ENCODE peak calls at places on chromosomes 1 and 21, in nine cellular contexts. Q is fibroblast of mammary gland, Y is AG10803, C is cardiac muscle cell, A is fibroblast of lung, Z is ovary, G is lung, O is GM23338, P is right lobe of liver. E is an unnamed sample.
A peak's percentile ranks its signal among the peaks of the same experiment; 100 is the strongest.

GRCh38 chr1:205147191-205147590 is 25.4 kb upstream of the RBBP5 start:
- DNase-seq in Q (peak; percentile 79), Y (peak; percentile 92), C (peak; percentile 42), A (peak; percentile 84), Z (no peak), G (no peak), O (no peak), P (no peak), E (no peak)

GRCh38 chr1:66535149-66535548 is 1.2 kb downstream of the SGIP1 start:
- DNase-seq in Q (no peak), Y (no peak), C (no peak), A (no peak), Z (no peak), G (no peak), O (no peak), P (no peak), E (no peak)

GRCh38 chr1:41152622-41153044 is 89.5 kb downstream of the SCMH1 start:
- DNase-seq in Q (peak; percentile 96), Y (peak; percentile 91), C (peak; percentile 86), A (peak; percentile 96), Z (no peak), G (no peak), O (no peak), P (no peak), E (peak; percentile 68)

GRCh38 chr1:80462006-80462405 is 1338.7 kb upstream of the ADGRL2 start:
- DNase-seq in Q (no peak), Y (no peak), C (no peak), A (no peak), Z (no peak), G (no peak), O (no peak), P (no peak), E (no peak)

GRCh38 chr1:76035053-76035452 is 39.5 kb upstream of the ST6GALNAC3 start:
- DNase-seq in Q (peak; percentile 15), Y (no peak), C (peak; percentile 20), A (no peak), Z (no peak), G (no peak), O (no peak), P (no peak), E (peak; percentile 3)

GRCh38 chr1:94258873-94259331 is 21.5 kb upstream of the ARHGAP29 start:
- DNase-seq in Q (peak; percentile 99), Y (peak; percentile 97), C (peak; percentile 88), A (peak; percentile 98), Z (no peak), G (peak; percentile 56), O (no peak), P (peak; percentile 39), E (peak; percentile 62)

GRCh38 chr1:47934243-47934805 is 62.9 kb downstream of the TRABD2B start:
- DNase-seq in Q (peak; percentile 81), Y (peak; percentile 75), C (peak; percentile 92), A (no peak), Z (peak; percentile 54), G (peak; percentile 51), O (peak; percentile 21), P (no peak), E (no peak)

GRCh38 chr1:154736840-154737239 is 128.9 kb upstream of the ADAR start:
- DNase-seq in Q (peak; percentile 74), Y (peak; percentile 71), C (peak; percentile 83), A (peak; percentile 86), Z (no peak), G (no peak), O (no peak), P (no peak), E (no peak)

GRCh38 chr1:22387888-22388564 is 63.6 kb upstream of the ZBTB40 start:
- DNase-seq in Q (peak; percentile 45), Y (peak; percentile 85), C (peak; percentile 30), A (peak; percentile 10), Z (no peak), G (no peak), O (no peak), P (no peak), E (no peak)

GRCh38 chr1:206144605-206145004 is 27.4 kb upstream of the AVPR1B start:
- DNase-seq in Q (no peak), Y (no peak), C (no peak), A (no peak), Z (no peak), G (no peak), O (no peak), P (no peak), E (peak; percentile 59)

GRCh38 chr1:154974086-154974807 is at the start of gene CKS1B:
- DNase-seq in Q (peak; percentile 100), Y (peak; percentile 100), C (peak; percentile 100), A (peak; percentile 100), Z (peak; percentile 98), G (peak; percentile 97), O (peak; percentile 100), P (peak; percentile 96), E (peak; percentile 100)

GRCh38 chr1:113756461-113756860 is 2.8 kb downstream of the PHTF1 start:
- DNase-seq in Q (no peak), Y (no peak), C (no peak), A (no peak), Z (no peak), G (no peak), O (no peak), P (no peak), E (no peak)

GRCh38 chr1:198686069-198686728 is 47.4 kb downstream of the PTPRC start:
- DNase-seq in Q (peak; percentile 66), Y (peak; percentile 72), C (peak; percentile 64), A (peak; percentile 52), Z (no peak), G (no peak), O (peak; percentile 43), P (no peak), E (no peak)

GRCh38 chr1:218380125-218380977 is 35.2 kb downstream of the TGFB2 start:
- DNase-seq in Q (peak; percentile 73), Y (peak; percentile 92), C (peak; percentile 67), A (peak; percentile 94), Z (no peak), G (peak; percentile 63), O (no peak), P (peak; percentile 70), E (peak; percentile 78)

GRCh38 chr1:15290382-15290781 is 43.4 kb downstream of the FHAD1 start:
- DNase-seq in Q (peak; percentile 96), Y (peak; percentile 40), C (peak; percentile 83), A (peak; percentile 92), Z (no peak), G (no peak), O (no peak), P (no peak), E (no peak)

GRCh38 chr1:226520640-226521355 is 27.8 kb upstream of the STUM start:
- DNase-seq in Q (no peak), Y (no peak), C (no peak), A (no peak), Z (no peak), G (no peak), O (peak; percentile 68), P (no peak), E (no peak)

DNA sequence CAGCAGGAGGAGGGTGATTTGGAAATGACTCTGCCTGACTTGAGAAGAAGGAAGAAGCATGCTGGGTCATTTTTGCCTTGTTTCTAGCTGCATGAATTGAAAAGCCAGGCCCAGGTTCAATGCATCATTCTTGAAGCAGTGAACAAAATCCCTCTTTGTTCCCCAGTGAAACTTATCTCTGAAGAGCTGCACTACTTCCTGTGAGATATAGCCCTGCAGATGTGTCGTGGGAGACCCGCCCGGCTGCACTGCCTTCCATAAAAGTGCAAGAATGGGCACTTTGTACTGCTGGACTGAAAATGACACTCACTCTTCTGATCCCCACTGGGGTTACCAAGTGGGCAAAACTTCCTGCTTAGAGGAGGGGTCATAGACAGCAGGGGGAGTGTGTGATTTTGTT is 249.2 kb upstream of the NFIA start:
- DNase-seq in Q (no peak), Y (no peak), C (peak; percentile 72), A (no peak), Z (no peak), G (no peak), O (peak; percentile 5), P (no peak), E (no peak)
- H3K4me3 ChIP-seq in Q (no peak overlapping the region), Y (no peak overlapping the region), C (no peak overlapping the region), A (no peak overlapping the region), Z (no peak overlapping the region), G (no peak overlapping the region), O (no peak overlapping the region), P (no peak overlapping the region), E (no peak overlapping the region)

DNA sequence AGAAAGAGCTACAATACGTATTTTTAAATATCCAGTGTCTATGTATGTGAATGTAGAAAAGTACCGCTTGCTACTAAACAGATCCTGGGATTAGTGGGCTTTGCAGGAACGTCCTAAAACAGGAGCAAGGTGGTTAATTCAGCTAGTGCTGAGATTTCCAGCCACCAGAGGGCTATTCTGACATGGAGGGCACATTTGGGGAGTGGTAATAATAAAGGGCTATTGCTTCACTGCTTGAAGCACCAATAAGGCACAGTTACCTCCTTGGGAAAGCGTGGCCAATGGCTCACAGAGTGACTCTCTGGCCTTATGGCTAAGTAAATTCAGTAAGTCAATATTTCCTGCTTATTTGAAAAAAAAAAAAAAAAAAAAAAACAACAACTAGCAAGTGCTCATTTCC is 152.4 kb downstream of the GABPA start:
- DNase-seq in Q (peak; percentile 10), Y (no peak), C (peak; percentile 24), A (no peak), Z (no peak), G (no peak), O (peak; percentile 59), P (no peak), E (no peak)
- TF ChIP-seq CTCF in Q (no peak), Y (no peak), C (no peak), A (peak; percentile 13), Z (no peak), G (no peak), O (peak; percentile 30), P (no peak), E (peak; percentile 28)

GRCh38 chr1:31943546-31944184 is 5.5 kb upstream of the PTP4A2 start:
- DNase-seq in Q (peak; percentile 30), Y (no peak), C (peak; percentile 34), A (no peak), Z (no peak), G (no peak), O (peak; percentile 40), P (no peak), E (no peak)
- H3K4me3 ChIP-seq in Q (no peak overlapping the region), Y (no peak overlapping the region), C (no peak overlapping the region), A (peak overlapping the region; percentile 28), Z (peak overlapping the region; percentile 51), G (no peak overlapping the region), O (peak overlapping the region; percentile 74), P (no peak overlapping the region), E (no peak overlapping the region)

GRCh38 chr1:208217774-208218173 is 26.4 kb downstream of the PLXNA2 start:
- DNase-seq in Q (no peak), Y (no peak), C (no peak), A (no peak), Z (no peak), G (no peak), O (no peak), P (no peak), E (no peak)

GRCh38 chr1:208216062-208216461 is 28.1 kb downstream of the PLXNA2 start:
- DNase-seq in Q (peak; percentile 29), Y (peak; percentile 88), C (peak; percentile 65), A (peak; percentile 86), Z (no peak), G (no peak), O (no peak), P (no peak), E (no peak)

GRCh38 chr1:208218237-208219097 is 25.7 kb downstream of the PLXNA2 start:
- DNase-seq in Q (no peak), Y (no peak), C (no peak), A (no peak), Z (no peak), G (no peak), O (no peak), P (no peak), E (no peak)

GRCh38 chr1:208215393-208215792 is 28.8 kb downstream of the PLXNA2 start:
- DNase-seq in Q (no peak), Y (no peak), C (no peak), A (no peak), Z (no peak), G (no peak), O (no peak), P (no peak), E (no peak)

GRCh38 chr1:208216806-208217205 is 27.4 kb downstream of the PLXNA2 start:
- DNase-seq in Q (no peak), Y (no peak), C (no peak), A (no peak), Z (no peak), G (no peak), O (no peak), P (no peak), E (no peak)
- TF ChIP-seq CTCF in Q (no peak), Y (no peak), C (no peak), A (no peak), Z (no peak), G (no peak), O (no peak), P (no peak), E (no peak)

E was measured in LNCaP clone FGC.